ENCODE peak calls at places on chromosome 5, in seven cellular contexts. F is stimulated activated CD4-positive, alpha-beta T cell treated with anti-CD3 and anti-CD28 coated beads, TNF-alpha, amount 100 ng/mL, for 4 hours; C is progenitor cell of endocrine pancreas; E is stimulated activated CD8-positive, alpha-beta memory T cell treated with anti-CD3 and anti-CD28 coated beads, Interleukin-15, amount 100 ng/mL, for 1 hour; X is IMR-90; P is amygdala; V is activated T-helper 2 cell treated with anti-CD3 and anti-CD28 coated beads, Interferon-gamma antibody, Interleukin-2, Interleukin-4, amounts not matched to agents 10 μg/mL and 5 μg/mL and 100 μg/mL, durations not matched to agents 14 hours and 24 hours and 36 hours. T is an unnamed sample.

GRCh38 chr5:31049933-31050704 is 143.4 kb upstream of the CDH6 start:
- DNase-seq in F (no peak), C (no peak), E (no peak), X (peak), P (no peak), V (no peak), T (no peak)

GRCh38 chr5:36153727-36154126 is 1.8 kb downstream of the SKP2 start:
- DNase-seq in F (no peak), C (no peak), E (no peak), X (no peak), P (no peak), V (no peak), T (no peak)

GRCh38 chr5:97670447-97670846 is 487.4 kb upstream of the RIOK2 start:
- DNase-seq in F (no peak), C (no peak), E (no peak), X (no peak), P (no peak), V (no peak), T (no peak)

GRCh38 chr5:65307088-65307487 is 174.6 kb downstream of the ADAMTS6 start:
- DNase-seq in F (no peak), C (no peak), E (no peak), X (peak), P (no peak), V (no peak), T (no peak)

GRCh38 chr5:123690821-123691220 is 178.8 kb downstream of the CSNK1G3 start:
- DNase-seq in F (no peak), C (no peak), E (no peak), X (peak), P (no peak), V (no peak), T (no peak)

GRCh38 chr5:73812457-73812856 is 186.5 kb downstream of the ARHGEF28 start:
- DNase-seq in F (no peak), C (no peak), E (no peak), X (no peak), P (no peak), V (no peak), T (no peak)

GRCh38 chr5:150778517-150779396 is at the start of gene SMIM3:
- DNase-seq in F (peak), C (peak), E (no peak), X (peak), P (no peak), V (peak), T (peak)

GRCh38 chr5:125394661-125395280 is 648.3 kb upstream of the ZNF608 start:
- DNase-seq in F (no peak), C (no peak), E (no peak), X (no peak), P (no peak), V (no peak), T (no peak)

GRCh38 chr5:120304653-120305052 is 159.4 kb upstream of the PRR16 start:
- DNase-seq in F (no peak), C (no peak), E (no peak), X (peak), P (no peak), V (no peak), T (no peak)

GRCh38 chr5:174145821-174146220 is 100.3 kb downstream of the NSG2 start:
- DNase-seq in F (no peak), C (no peak), E (no peak), X (no peak), P (peak), V (no peak), T (no peak)

GRCh38 chr5:55540024-55540423 is 5.3 kb upstream of the PLPP1 start:
- DNase-seq in F (no peak), C (no peak), E (no peak), X (peak), P (no peak), V (no peak), T (peak)

GRCh38 chr5:84764227-84764626 is 379.5 kb upstream of the EDIL3 start:
- DNase-seq in F (no peak), C (no peak), E (no peak), X (no peak), P (no peak), V (no peak), T (no peak)

GRCh38 chr5:34570721-34571379 is 85.3 kb upstream of the RAI14 start:
- DNase-seq in F (no peak), C (no peak), E (no peak), X (peak), P (no peak), V (no peak), T (no peak)

GRCh38 chr5:173868096-173868879 is 19.9 kb upstream of the CPEB4 start:
- DNase-seq in F (no peak), C (no peak), E (no peak), X (peak), P (no peak), V (no peak), T (no peak)

GRCh38 chr5:151745071-151745705 is 13.2 kb downstream of the ATOX1 start:
- DNase-seq in F (no peak), C (no peak), E (no peak), X (peak), P (peak), V (no peak), T (no peak)

GRCh38 chr5:118996098-118996497 is 7.8 kb upstream of the DTWD2 start:
- DNase-seq in F (no peak), C (no peak), E (no peak), X (no peak), P (no peak), V (no peak), T (no peak)

GRCh38 chr5:133497608-133498348 is 114.6 kb downstream of the FSTL4 start:
- DNase-seq in F (no peak), C (no peak), E (no peak), X (no peak), P (no peak), V (no peak), T (no peak)

T was measured in NCI-H1048.